ENCODE peak calls at places on chromosome 12, in five cellular contexts. V is tibial nerve, S is IMR-90, A is stomach, O is esophagus squamous epithelium. T is an unnamed sample.
A peak's percentile ranks its signal among the peaks of the same experiment; 100 is the strongest.

GRCh38 chr12:95326450-95326849 is 108.8 kb downstream of the VEZT start:
- DNase-seq in S (peak; percentile 77), O (no peak), V (no peak), A (no peak), T (no peak)

GRCh38 chr12:115451785-115452736 is 768.1 kb upstream of the TBX3 start:
- DNase-seq in A (peak; percentile 63), O (no peak), S (peak; percentile 10), V (no peak), T (no peak)

GRCh38 chr12:59075141-59075540 is 154.8 kb upstream of the LRIG3 start:
- DNase-seq in O (no peak), V (no peak), S (no peak), A (no peak), T (no peak)

GRCh38 chr12:54471793-54472192 is 1.6 kb downstream of the GTSF1 start:
- DNase-seq in V (no peak), O (no peak), A (no peak), S (no peak), T (no peak)

GRCh38 chr12:83462419-83462818 is 775.7 kb downstream of the TMTC2 start:
- DNase-seq in V (no peak), A (no peak), S (no peak), O (no peak), T (no peak)

GRCh38 chr12:105724651-105725050 is 394.2 kb downstream of the C12orf75 start:
- DNase-seq in S (no peak), A (no peak), V (no peak), O (no peak), T (no peak)

GRCh38 chr12:109741286-109741969 is 27.8 kb downstream of the FAM222A start:
- DNase-seq in S (no peak), A (peak; percentile 17), O (no peak), V (no peak), T (peak; percentile 42)

GRCh38 chr12:78703820-78704525 is 160.6 kb upstream of the SYT1 start:
- DNase-seq in A (no peak), O (no peak), V (no peak), S (peak; percentile 91), T (no peak)

GRCh38 chr12:105275997-105276760 is 40.2 kb upstream of the APPL2 start:
- DNase-seq in S (no peak), V (no peak), O (no peak), A (no peak), T (no peak)

GRCh38 chr12:116590561-116590960 is 31.4 kb downstream of the MAP1LC3B2 start:
- DNase-seq in V (no peak), S (no peak), O (no peak), A (no peak), T (no peak)

GRCh38 chr12:108616941-108617858 is 16.5 kb downstream of the SELPLG start:
- DNase-seq in A (no peak), V (no peak), O (no peak), S (no peak), T (no peak)

GRCh38 chr12:98446060-98446459 is 69.3 kb upstream of the TMPO start:
- DNase-seq in A (no peak), O (no peak), S (no peak), V (no peak), T (no peak)

GRCh38 chr12:77979597-77980250 is 149.0 kb downstream of the NAV3 start:
- DNase-seq in O (no peak), S (peak; percentile 5), A (no peak), V (no peak), T (no peak)

DNA sequence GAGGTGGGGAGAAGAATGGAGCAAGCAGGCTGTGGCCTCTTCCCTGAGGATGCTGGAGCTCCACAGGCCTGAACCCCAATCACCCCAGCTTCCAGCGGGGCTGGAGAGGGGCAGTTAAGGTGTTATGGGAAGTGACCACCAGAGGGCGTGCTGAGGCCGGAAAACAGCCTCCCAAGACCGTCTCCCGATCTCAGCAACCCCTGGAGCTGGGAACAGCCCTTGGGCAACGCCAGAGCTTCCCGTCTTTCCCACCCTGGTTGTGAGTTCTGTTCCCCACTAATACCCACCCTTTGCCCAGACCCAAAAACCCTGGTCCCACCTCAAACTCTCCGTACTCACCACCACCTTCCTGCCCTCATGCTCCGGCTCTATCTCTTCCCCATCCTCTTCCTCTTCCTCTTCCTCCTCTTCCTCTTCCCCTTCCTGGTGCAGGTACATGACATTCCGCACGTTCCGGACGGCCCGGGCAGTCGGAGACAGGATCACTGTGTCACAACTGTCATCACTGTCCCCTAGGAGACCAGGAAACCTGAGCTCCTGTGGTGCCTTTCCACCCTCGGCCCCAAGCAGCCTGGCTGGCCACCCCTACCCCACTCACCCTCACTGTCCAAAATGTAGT is 13.1 kb downstream of the SPRYD3 start:
- DNase-seq in A (peak; percentile 84), V (peak; percentile 90), O (no peak), S (peak; percentile 81), T (no peak)
- TF ChIP-seq POLR2A in A (no peak), V (no peak), O (no peak), S (no peak), T (no peak)

GRCh38 chr12:53058674-53059433 is 9.0 kb downstream of the TNS2 start:
- DNase-seq in A (no peak), O (no peak), S (no peak), V (peak; percentile 4), T (peak; percentile 48)
- H3K4me1 ChIP-seq in A (peaks cover 80% of the 10 kb centered on the region), O (peaks cover 51% of the 10 kb centered on the region), S (peaks cover 15% of the 10 kb centered on the region), V (peaks cover 51% of the 10 kb centered on the region), T (peaks cover 5% of the 10 kb centered on the region)

DNA sequence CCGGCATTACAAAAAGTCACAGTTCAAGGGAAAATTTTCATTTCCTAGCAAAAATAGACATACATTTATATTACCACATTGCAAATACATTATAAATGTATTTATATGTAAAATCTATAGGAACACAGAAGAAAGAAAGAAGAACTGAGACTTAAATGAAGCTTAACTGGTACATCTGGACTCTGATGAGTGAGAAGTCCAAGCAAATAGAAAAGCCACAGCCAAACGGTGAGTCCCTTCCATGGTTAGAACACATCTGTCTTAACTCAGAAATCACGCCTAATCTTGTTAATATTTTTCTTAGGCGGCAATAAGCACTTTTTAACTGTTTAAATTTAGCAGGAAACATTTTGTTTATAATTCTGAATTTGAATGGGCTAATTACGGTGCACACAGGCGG is 9.4 kb upstream of the KLRB1 start:
- DNase-seq in V (no peak), A (no peak), S (no peak), O (no peak), T (no peak)
- H3K27ac ChIP-seq in V (no peak overlapping the region), A (no peak overlapping the region), S (no peak overlapping the region), O (no peak overlapping the region), T (no peak overlapping the region)

DNA sequence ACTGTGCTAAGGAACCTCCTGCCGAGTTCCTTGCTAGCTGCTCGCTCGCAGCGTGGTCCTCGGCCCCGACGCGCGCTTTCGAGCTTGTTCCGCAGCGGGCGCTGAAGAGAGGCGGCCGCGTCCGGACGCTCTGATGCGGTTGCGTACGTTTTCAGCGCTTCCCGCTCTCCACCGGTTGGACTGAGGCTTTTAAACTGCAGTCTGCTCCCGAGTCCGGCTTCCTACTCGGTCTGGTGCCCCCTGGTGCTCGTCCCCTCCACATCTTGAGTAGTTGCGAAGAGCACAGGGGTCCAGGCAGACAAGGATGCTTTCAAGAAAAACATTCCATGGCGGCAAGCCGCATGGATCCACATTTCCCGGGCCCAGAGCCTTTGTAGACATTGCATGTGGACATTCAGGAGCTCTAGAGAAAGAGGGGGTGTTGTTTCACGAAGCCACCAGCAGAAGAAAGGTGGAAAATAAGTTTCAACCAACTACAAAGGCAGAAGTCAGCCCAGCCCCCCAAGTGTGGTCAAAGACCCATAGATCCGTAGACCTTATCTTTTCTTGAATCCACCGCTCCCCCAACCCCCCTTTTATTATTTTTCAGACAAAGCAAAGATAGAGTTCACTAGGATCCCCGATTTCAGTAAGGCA is 1.1 kb upstream of the WNK1 start:
- DNase-seq in O (peak; percentile 48), A (peak; percentile 92), S (peak; percentile 96), V (peak; percentile 88), T (peak; percentile 93)
- TF ChIP-seq POLR2A in O (no peak), A (no peak), S (no peak), V (no peak), T (peak; percentile 66)

DNA sequence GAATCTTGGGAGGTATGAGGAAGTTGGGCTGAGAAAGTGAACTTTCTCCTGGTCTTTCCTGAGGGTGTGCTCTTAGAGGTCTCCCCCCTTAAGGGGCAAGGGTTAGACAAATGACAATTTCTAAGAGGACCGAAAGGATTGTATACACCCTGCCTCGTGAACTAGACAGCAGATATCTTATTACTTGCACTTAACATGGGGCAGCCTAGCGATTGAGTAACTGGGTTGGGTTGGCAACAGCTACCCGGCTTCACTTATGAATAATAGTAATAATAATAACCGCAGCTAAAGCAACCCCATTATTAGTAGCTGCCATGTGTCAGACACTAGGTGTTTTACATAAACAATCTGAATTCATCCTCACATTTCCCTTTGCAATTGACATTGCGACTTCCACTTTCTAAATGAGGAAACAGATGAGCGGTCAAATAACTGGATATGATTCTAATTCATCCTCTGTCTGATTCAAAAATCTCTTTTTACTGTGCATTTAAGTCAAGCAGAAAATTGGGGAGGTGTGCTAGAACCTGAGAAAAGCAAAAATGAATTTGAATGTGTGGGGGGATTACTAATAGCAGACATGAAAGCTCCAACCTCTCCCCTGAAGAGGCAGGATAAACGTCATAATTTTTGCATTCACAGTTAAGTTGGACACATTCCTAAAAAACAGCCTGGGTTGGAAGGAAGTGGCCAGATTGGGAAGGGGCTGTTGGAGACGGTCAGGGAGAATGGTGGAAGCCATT is 12.9 kb downstream of the EMP1 start:
- DNase-seq in A (no peak), V (no peak), S (no peak), O (no peak), T (no peak)
- H3K4me1 ChIP-seq in A (peaks cover 71% of the 10 kb centered on the region), V (peaks cover 65% of the 10 kb centered on the region), S (peaks cover 35% of the 10 kb centered on the region), O (peaks cover 70% of the 10 kb centered on the region), T (no peaks in the 10 kb centered on the region)